ENCODE peak calls at places on chromosomes 11 and 22, in four cellular contexts. X is neural progenitor cell, C is GM23248, Q is PC-9. D is an unnamed sample. For H3F3A, the result is how much of the 10 kb centered on the place peaks cover.

GRCh38 chr22:45686004-45686403 is 14.4 kb downstream of the ATXN10 start:
- DNase-seq in C (peak), X (no peak), Q (no peak), D (no peak)

GRCh38 chr22:17205432-17205831 is 13.8 kb downstream of the ADA2 start:
- DNase-seq in Q (no peak), C (no peak), X (no peak), D (no peak)

GRCh38 chr11:125078516-125079140 is 15.5 kb downstream of the SLC37A2 start:
- DNase-seq in Q (peak), X (no peak), C (no peak), D (no peak)

GRCh38 chr22:30228509-30229359 is 17.8 kb downstream of the LIF start:
- DNase-seq in X (no peak), Q (peak), C (peak), D (no peak)

GRCh38 chr11:130096823-130097222 is 27.1 kb downstream of the APLP2 start:
- DNase-seq in C (no peak), X (no peak), Q (no peak), D (peak)

GRCh38 chr11:6334806-6335205 is 14.5 kb upstream of the CAVIN3 start:
- DNase-seq in Q (no peak), C (no peak), X (no peak), D (no peak)

GRCh38 chr11:78731008-78731407 is 156.3 kb upstream of the NARS2 start:
- DNase-seq in Q (no peak), C (no peak), X (no peak), D (no peak)

GRCh38 chr11:68396526-68396925 is 64.0 kb upstream of the PPP6R3 start:
- DNase-seq in Q (no peak), C (no peak), X (no peak), D (no peak)

DNA sequence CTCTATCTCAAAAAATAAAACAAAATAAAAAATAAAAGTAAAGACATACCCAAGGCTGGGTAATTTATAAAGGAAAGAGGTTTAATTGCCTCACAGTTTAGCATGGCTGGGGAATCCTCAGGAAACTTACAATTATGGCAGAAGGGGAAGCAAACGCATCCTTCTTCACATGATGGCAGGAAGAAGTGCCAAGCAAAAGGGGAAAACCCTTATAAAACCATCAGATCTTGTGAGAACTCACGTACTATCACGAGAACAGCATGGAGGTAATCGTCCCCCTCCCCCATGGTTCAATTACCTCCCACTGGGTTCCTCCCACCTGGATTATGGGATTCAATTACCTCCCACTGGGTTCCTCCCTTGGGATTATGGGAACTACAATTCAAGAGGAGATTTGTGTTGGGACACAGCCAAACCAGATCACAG is 8.3 kb upstream of the SSTR3 start:
- DNase-seq in X (no peak), Q (no peak), C (no peak), D (no peak)
- H3F3A ChIP-seq in X (under half), Q (under half), C (under half), D (under half)

DNA sequence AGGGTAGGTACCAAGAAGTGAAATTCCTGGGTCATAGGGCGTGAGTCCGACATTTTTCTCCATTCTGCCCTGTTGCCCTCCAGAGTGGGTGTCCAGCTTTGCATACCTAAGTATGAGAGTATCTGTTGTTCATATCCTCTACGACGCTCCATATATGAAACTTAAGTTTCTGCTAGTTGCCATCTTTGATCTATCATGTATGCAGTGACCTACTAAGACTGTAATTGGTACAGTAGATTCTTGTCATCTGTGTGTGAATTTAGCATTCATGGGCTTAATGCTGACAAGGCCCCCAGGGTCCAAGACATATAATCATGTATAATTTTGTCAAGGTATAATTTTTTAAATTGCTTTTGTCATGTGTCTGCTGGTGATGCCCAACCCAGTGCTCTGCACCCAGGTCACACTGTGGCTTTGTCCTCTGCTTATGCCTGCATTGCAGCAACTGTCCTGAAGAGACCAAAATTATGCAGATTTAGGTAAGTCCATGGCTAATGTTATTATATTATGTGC is 12.1 kb downstream of the NEAT1 start:
- DNase-seq in X (no peak), C (peak), Q (no peak), D (no peak)
- H3F3A ChIP-seq in X (under half), C (half or more), Q (half or more), D (half or more)

GRCh38 chr11:62671272-62671603 is 235 bp upstream of the UQCC3 start:
- DNase-seq in X (no peak), Q (no peak), C (peak), D (no peak)
- H3F3A ChIP-seq in X (half or more), Q (half or more), C (under half), D (under half)

GRCh38 chr11:9574556-9574805 is 1.0 kb downstream of the WEE1 start:
- DNase-seq in C (no peak), X (peak), Q (no peak), D (no peak)
- H3F3A ChIP-seq in C (under half), X (under half), Q (under half), D (under half)

GRCh38 chr11:62855571-62856332 is 16.4 kb upstream of the WDR74 start:
- DNase-seq in C (peak), Q (peak), X (peak), D (peak)

GRCh38 chr11:62856333-62856910 is 17.0 kb upstream of the WDR74 start:
- DNase-seq in Q (no peak), X (no peak), C (peak), D (no peak)

GRCh38 chr11:62854825-62855570 is 15.6 kb upstream of the WDR74 start:
- DNase-seq in X (no peak), C (no peak), Q (no peak), D (no peak)

GRCh38 chr11:62858201-62858600 is 18.8 kb upstream of the WDR74 start:
- DNase-seq in C (no peak), X (no peak), Q (no peak), D (no peak)

GRCh38 chr11:62857541-62857982 is 18.2 kb upstream of the WDR74 start:
- DNase-seq in X (no peak), C (no peak), Q (peak), D (no peak)
- H3F3A ChIP-seq in X (half or more), C (under half), Q (half or more), D (under half)

GRCh38 chr11:12246989-12247388 is 130.4 kb upstream of the PARVA start:
- DNase-seq in X (no peak), C (no peak), Q (no peak), D (no peak)

GRCh38 chr11:12246169-12246568 is 131.2 kb upstream of the PARVA start:
- DNase-seq in X (no peak), Q (no peak), C (no peak), D (peak)

GRCh38 chr11:12244156-12244555 is 133.2 kb upstream of the PARVA start:
- DNase-seq in X (no peak), Q (no peak), C (no peak), D (no peak)

GRCh38 chr11:12245091-12245490 is 132.3 kb upstream of the PARVA start:
- DNase-seq in Q (no peak), X (no peak), C (peak), D (no peak)

GRCh38 chr11:12245549-12245986 is 131.8 kb upstream of the PARVA start:
- DNase-seq in C (peak), Q (peak), X (no peak), D (no peak)
- H3F3A ChIP-seq in C (under half), Q (under half), X (under half), D (under half)

GRCh38 chr11:14380125-14380936 is 21.3 kb upstream of the RRAS2 start:
- DNase-seq in Q (no peak), X (no peak), C (no peak), D (no peak)
- H3F3A ChIP-seq in Q (under half), X (under half), C (under half), D (under half)

DNA sequence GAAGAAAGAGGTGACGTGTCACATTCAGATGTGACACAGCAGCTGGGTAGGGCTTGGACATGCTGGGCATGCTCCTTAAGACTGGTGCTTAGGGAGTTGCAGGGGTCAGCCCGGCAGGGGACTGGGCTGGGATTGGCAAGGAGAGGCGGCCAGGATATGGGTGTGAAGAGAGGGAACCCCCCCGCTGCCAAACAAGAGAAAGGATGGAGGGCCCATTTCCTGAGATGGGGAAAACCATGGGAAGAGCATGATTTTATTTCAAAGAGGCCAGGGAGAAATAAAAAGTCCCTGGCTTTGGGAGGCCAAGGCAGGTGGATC is 5.3 kb downstream of the ATF4 start:
- DNase-seq in Q (peak), C (no peak), X (no peak), D (no peak)
- H3F3A ChIP-seq in Q (half or more), C (under half), X (half or more), D (under half)

D was measured in SK-N-SH.